ENCODE peak calls at places on chromosomes 1 and 21, in eight cellular contexts. O, U, J, W, Q, C, D and S are unnamed samples.

GRCh38 chr1:24558902-24559791 is 3.3 kb downstream of the NCMAP start:
- DNase-seq in O (peak; percentile 75), J (no peak), C (peak; percentile 32), Q (peak; percentile 68), U (peak; percentile 72), D (peak; percentile 68), W (no peak), S (no peak)

GRCh38 chr1:36988311-36988710 is 46.0 kb downstream of the GRIK3 start:
- DNase-seq in U (no peak), D (no peak), W (no peak), Q (no peak), C (no peak), O (no peak), J (no peak), S (no peak)

GRCh38 chr1:22399421-22400091 is 52.1 kb upstream of the ZBTB40 start:
- DNase-seq in Q (no peak), D (no peak), J (no peak), W (no peak), U (no peak), C (no peak), O (no peak), S (no peak)

GRCh38 chr1:153611024-153611352 is 1.9 kb downstream of the S100A16 start:
- DNase-seq in J (no peak), Q (peak; percentile 92), D (no peak), O (peak; percentile 77), C (no peak), U (no peak), W (no peak), S (no peak)

GRCh38 chr1:206492589-206492988 is 14.7 kb upstream of the RASSF5 start:
- DNase-seq in D (no peak), O (no peak), J (no peak), C (no peak), Q (no peak), U (no peak), W (no peak), S (no peak)

GRCh38 chr1:215360786-215361185 is 206.3 kb upstream of the KCTD3 start:
- DNase-seq in W (no peak), C (no peak), O (no peak), D (no peak), J (no peak), Q (no peak), U (no peak), S (no peak)

GRCh38 chr1:94039871-94040569 is 80.9 kb downstream of the ABCA4 start:
- DNase-seq in W (no peak), Q (no peak), D (no peak), C (no peak), J (no peak), U (no peak), O (peak; percentile 20), S (no peak)

GRCh38 chr1:225290244-225290643 is 137.6 kb downstream of the LBR start:
- DNase-seq in U (no peak), D (no peak), C (no peak), Q (no peak), O (no peak), J (no peak), W (no peak), S (no peak)

GRCh38 chr21:43585924-43586411 is 73.3 kb downstream of the HSF2BP start:
- DNase-seq in C (peak; percentile 35), U (no peak), O (peak; percentile 100), Q (peak; percentile 100), D (no peak), J (peak; percentile 80), W (peak; percentile 49), S (no peak)

GRCh38 chr1:160117709-160118183 is 2.2 kb downstream of the ATP1A2 start:
- DNase-seq in C (peak; percentile 61), O (no peak), Q (no peak), W (no peak), D (no peak), U (no peak), J (no peak), S (no peak)

GRCh38 chr1:209387969-209388329 is 195.6 kb upstream of the CAMK1G start:
- DNase-seq in Q (peak; percentile 50), D (no peak), C (no peak), O (peak; percentile 66), W (no peak), U (no peak), J (no peak), S (no peak)

GRCh38 chr1:230825061-230825803 is 43.1 kb downstream of the C1orf198 start:
- DNase-seq in C (no peak), J (no peak), D (no peak), U (no peak), Q (peak; percentile 75), O (peak; percentile 77), W (no peak), S (no peak)

GRCh38 chr1:40393173-40393572 is 19.6 kb downstream of the SMAP2 start:
- DNase-seq in O (no peak), Q (no peak), U (no peak), D (no peak), W (no peak), J (no peak), C (no peak), S (no peak)

GRCh38 chr1:15703562-15703961 is 19.4 kb downstream of the PLEKHM2 start:
- DNase-seq in C (peak; percentile 55), D (no peak), O (peak; percentile 87), U (peak; percentile 81), Q (peak; percentile 79), W (no peak), J (no peak), S (no peak)

GRCh38 chr1:51930329-51930728 is 51.8 kb upstream of the NRDC start:
- DNase-seq in D (no peak), C (no peak), Q (no peak), J (no peak), W (no peak), U (no peak), O (no peak), S (no peak)

GRCh38 chr1:51924455-51924854 is 45.9 kb upstream of the NRDC start:
- DNase-seq in U (no peak), O (peak; percentile 64), C (no peak), W (no peak), Q (no peak), J (no peak), D (no peak), S (peak; percentile 66)

GRCh38 chr1:51927029-51927428 is 48.5 kb upstream of the NRDC start:
- DNase-seq in Q (no peak), C (no peak), W (no peak), U (no peak), D (no peak), O (peak; percentile 21), J (no peak), S (no peak)

GRCh38 chr1:51928896-51929295 is 50.4 kb upstream of the NRDC start:
- DNase-seq in U (no peak), C (no peak), W (no peak), J (no peak), O (no peak), D (no peak), Q (no peak), S (no peak)

DNA sequence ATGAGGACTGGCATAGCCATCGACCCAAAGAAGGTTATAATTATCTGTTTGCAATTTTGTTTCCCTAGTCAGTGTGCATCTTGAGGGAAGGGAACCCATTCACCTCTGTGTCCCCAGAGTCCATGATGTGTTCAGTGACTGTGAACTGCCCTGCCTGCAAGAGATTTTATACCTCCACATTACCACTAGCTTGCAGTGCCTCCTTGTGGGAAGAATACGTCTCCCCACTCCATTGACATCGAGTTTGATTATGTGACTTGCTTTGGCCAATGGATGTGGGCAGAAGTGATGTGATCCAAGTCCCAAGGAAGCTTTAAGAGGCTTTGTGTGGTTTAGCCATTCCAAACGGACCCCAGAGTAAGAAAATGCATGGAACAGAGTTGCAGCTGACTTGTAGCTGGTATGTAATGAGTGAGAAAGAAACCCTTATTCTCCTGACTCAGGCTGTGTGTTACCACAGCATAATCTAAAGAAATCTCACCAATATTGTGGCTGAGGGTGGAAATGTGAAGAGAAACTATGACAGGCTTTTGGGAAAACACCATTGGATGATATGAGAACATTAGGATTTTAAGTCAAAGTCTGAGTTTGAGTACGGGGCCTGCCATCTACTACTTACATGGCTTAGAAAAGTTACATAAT is 47.8 kb upstream of the NRDC start:
- DNase-seq in J (no peak), D (no peak), O (peak; percentile 83), U (no peak), Q (peak; percentile 35), C (no peak), W (peak; percentile 12), S (peak; percentile 18)
- TF ChIP-seq CTCF in J (no peak), D (no peak), O (peak; percentile 63), U (no peak), Q (peak; percentile 54), C (peak; percentile 51), W (no peak), S (no peak)

DNA sequence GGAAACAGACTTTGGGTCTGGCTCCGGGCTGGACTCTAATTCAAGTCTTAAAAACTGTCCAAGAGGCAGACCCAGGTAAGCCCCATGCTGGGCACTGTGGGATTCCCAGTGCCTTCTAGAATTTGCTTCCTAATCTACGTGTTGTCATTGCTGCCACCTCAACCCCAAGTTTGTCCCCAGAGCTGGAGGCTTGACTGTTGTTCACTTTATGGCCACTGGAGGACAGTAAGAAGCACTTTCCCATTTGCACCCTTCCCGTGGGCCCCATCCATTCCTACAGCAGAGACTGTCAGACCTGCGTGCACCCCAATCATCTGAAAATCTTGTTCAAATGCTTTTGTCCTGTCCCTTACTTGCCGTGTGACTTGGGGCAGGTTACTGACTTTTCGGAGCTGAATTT is 29.4 kb upstream of the VASH2 start:
- DNase-seq in J (no peak), D (peak; percentile 20), W (no peak), C (no peak), Q (no peak), U (no peak), O (no peak), S (peak; percentile 7)
- TF ChIP-seq CTCF in J (peak; percentile 9), D (peak; percentile 37), W (no peak), C (peak; percentile 39), Q (peak; percentile 12), U (no peak), O (peak; percentile 43), S (peak; percentile 37)

GRCh38 chr1:177181280-177181630 is 10.5 kb downstream of the BRINP2 start:
- DNase-seq in W (peak; percentile 15), C (no peak), U (no peak), O (no peak), Q (no peak), D (peak; percentile 43), J (no peak), S (no peak)

GRCh38 chr1:177181631-177182291 is 11.0 kb downstream of the BRINP2 start:
- DNase-seq in C (peak; percentile 87), Q (peak; percentile 34), D (peak; percentile 92), O (peak; percentile 54), U (peak; percentile 72), W (peak; percentile 88), J (peak; percentile 56), S (peak; percentile 58)

GRCh38 chr1:177190308-177190970 is 19.7 kb downstream of the BRINP2 start:
- DNase-seq in W (no peak), U (no peak), C (no peak), D (no peak), J (no peak), O (no peak), Q (no peak), S (no peak)

GRCh38 chr1:177183801-177184200 is 13.0 kb downstream of the BRINP2 start:
- DNase-seq in U (no peak), D (no peak), O (no peak), W (no peak), Q (no peak), C (no peak), J (no peak), S (no peak)

GRCh38 chr1:177185209-177185608 is 14.5 kb downstream of the BRINP2 start:
- DNase-seq in Q (no peak), U (no peak), D (peak; percentile 42), O (peak; percentile 41), C (no peak), J (no peak), W (peak; percentile 44), S (no peak)
- TF ChIP-seq CTCF in Q (peak; percentile 67), U (no peak), D (peak; percentile 77), O (peak; percentile 67), C (peak; percentile 50), J (no peak), W (peak; percentile 86), S (no peak)

GRCh38 chr1:50369830-50370229 is 53.4 kb downstream of the DMRTA2 start:
- DNase-seq in W (peak; percentile 23), U (no peak), J (no peak), Q (peak; percentile 4), O (peak; percentile 9), D (peak; percentile 33), C (no peak), S (no peak)
- TF ChIP-seq CTCF in W (peak; percentile 17), U (no peak), J (peak; percentile 10), Q (peak; percentile 11), O (peak; percentile 23), D (no peak), C (peak; percentile 10), S (no peak)